ENCODE peak calls at places on chromosomes 12 and 14, in eight cellular contexts. S, M, R, K, A, W, E and J are unnamed samples.
A peak's percentile ranks its signal among the peaks of the same experiment; 100 is the strongest.

GRCh38 chr14:67569011-67569650 is 30.9 kb downstream of the PIGH start:
- DNase-seq in S (peak; percentile 24), M (no peak), R (no peak), K (no peak), A (no peak), W (no peak), E (no peak), J (no peak)

GRCh38 chr12:110179291-110179690 is 55.1 kb downstream of the IFT81 start:
- DNase-seq in S (no peak), M (no peak), R (no peak), K (peak; percentile 69), A (no peak), W (no peak), E (no peak), J (no peak)

GRCh38 chr12:54038760-54039414 is 6.0 kb downstream of the HOXC5 start:
- DNase-seq in S (no peak), M (no peak), R (peak; percentile 66), K (no peak), A (no peak), W (no peak), E (no peak), J (peak; percentile 77)

GRCh38 chr14:65281991-65282908 is 130.3 kb upstream of the FUT8 start:
- DNase-seq in S (peak; percentile 21), M (no peak), R (no peak), K (peak; percentile 77), A (no peak), W (no peak), E (no peak), J (no peak)

GRCh38 chr12:8087666-8088065 is 5.6 kb downstream of the NECAP1 start:
- DNase-seq in S (no peak), M (no peak), R (no peak), K (no peak), A (no peak), W (no peak), E (no peak), J (no peak)

GRCh38 chr12:100391856-100392255 is 35.0 kb downstream of the SLC17A8 start:
- DNase-seq in S (no peak), M (peak; percentile 13), R (no peak), K (no peak), A (no peak), W (no peak), E (peak; percentile 47), J (no peak)

GRCh38 chr14:99955826-99956455 is 109.3 kb upstream of the EVL start:
- DNase-seq in S (no peak), M (no peak), R (no peak), K (no peak), A (no peak), W (no peak), E (no peak), J (no peak)

GRCh38 chr12:65430571-65431306 is 152.3 kb downstream of the MSRB3 start:
- DNase-seq in S (no peak), M (no peak), R (no peak), K (peak; percentile 63), A (no peak), W (no peak), E (peak; percentile 22), J (no peak)

GRCh38 chr14:76904100-76904739 is 78.0 kb downstream of the LRRC74A start:
- DNase-seq in S (no peak), M (no peak), R (no peak), K (peak; percentile 98), A (peak; percentile 46), W (peak; percentile 54), E (peak; percentile 80), J (peak; percentile 43)

DNA sequence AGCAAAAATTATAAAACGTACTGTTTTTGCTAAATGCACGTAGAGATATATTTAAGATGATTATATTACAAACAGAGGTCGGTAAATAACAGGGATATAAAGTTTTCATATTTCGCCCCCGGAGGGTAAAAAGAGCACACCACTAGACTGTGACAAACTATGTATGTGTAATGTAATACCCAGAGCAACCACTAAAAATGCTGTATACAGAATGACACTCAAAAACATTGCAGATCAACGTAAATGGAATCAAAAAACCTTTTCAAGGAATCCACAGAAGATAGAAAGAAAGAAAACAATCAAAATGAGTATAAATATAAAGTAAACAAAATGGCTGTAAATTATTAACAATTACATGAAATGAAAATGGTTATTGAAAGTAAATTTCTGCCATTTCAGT is 37.6 kb upstream of the PRB4 start:
- DNase-seq in S (peak; percentile 8), M (no peak), R (no peak), K (no peak), A (no peak), W (no peak), E (no peak), J (no peak)
- TF ChIP-seq CTCF in S (no peak), M (peak; percentile 4), R (no peak), K (no peak), A (no peak), W (no peak), E (no peak), J (peak; percentile 9)

GRCh38 chr14:105859717-105860614 is 333.6 kb downstream of the TMEM121 start:
- DNase-seq in S (peak; percentile 85), M (peak; percentile 1), R (no peak), K (no peak), A (no peak), W (no peak), E (no peak), J (no peak)
- TF ChIP-seq POLR2A in S (no peak), M (no peak), R (no peak), K (no peak), A (no peak), W (no peak), E (no peak), J (no peak)

DNA sequence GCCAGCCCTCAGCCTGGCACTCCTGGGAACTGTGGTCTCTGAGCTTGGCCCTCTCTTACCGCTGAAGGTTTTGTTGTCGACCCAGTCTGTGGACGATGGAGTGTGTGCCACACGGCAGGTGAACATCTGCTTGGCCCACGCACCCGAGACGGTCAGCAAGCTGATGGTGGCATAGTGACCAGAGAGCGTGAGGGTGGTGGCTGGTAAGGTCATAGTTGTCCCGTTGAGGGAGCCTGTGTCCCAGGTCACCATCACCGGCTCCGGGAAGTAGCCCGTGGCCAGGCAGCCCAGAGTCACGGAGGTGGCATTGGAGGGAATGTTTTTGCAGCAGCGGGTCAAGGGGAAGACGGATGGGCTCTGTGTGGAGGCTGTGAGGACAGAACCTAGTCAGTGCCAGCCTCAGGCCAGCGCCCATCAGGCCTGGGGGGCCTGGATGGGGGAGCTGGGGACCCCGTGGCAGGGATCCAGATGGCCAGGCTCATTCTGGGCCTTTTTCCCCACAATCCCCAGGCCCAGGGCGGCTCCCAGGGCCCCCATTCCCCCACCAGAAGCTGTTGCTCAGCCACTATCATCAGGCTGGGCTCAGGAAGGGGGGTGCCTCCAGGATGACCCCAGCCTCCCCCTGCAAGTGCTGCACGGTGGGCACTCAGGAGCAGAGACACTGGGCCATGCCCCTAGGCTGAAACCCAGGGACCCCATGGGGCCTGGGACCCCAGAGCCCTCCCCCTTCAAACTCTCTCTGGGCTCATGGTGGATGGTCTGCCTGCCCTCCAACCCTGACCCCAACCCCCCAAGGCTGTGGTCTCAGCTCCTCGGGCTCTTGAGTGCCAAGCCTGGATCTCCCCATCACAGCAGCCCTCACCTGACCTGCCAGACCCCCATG is 75.2 kb downstream of the TMEM121 start:
- DNase-seq in S (no peak), M (no peak), R (no peak), K (no peak), A (no peak), W (no peak), E (no peak), J (peak; percentile 39)
- TF ChIP-seq CTCF in S (no peak), M (no peak), R (no peak), K (no peak), A (no peak), W (no peak), E (no peak), J (no peak)

GRCh38 chr12:121778567-121779421 is 14.7 kb downstream of the RHOF start:
- DNase-seq in S (no peak), M (no peak), R (no peak), K (no peak), A (no peak), W (no peak), E (no peak), J (no peak)
- TF ChIP-seq POLR2A in S (no peak), M (no peak), R (no peak), K (no peak), A (no peak), W (no peak), E (no peak), J (no peak)

GRCh38 chr14:104749111-104749649 is 3.8 kb upstream of the SIVA1 start:
- DNase-seq in S (no peak), M (no peak), R (peak; percentile 52), K (peak; percentile 58), A (no peak), W (peak; percentile 58), E (no peak), J (no peak)
- TF ChIP-seq CTCF in S (no peak), M (no peak), R (no peak), K (no peak), A (no peak), W (no peak), E (no peak), J (no peak)

GRCh38 chr12:12716151-12716844 is 870 bp upstream of the CDKN1B start:
- DNase-seq in S (no peak), M (peak; percentile 15), R (no peak), K (peak; percentile 31), A (peak; percentile 18), W (no peak), E (peak; percentile 30), J (no peak)

GRCh38 chr12:12718853-12719252 is 1.7 kb downstream of the CDKN1B start:
- DNase-seq in S (peak; percentile 54), M (peak; percentile 22), R (no peak), K (peak; percentile 76), A (no peak), W (no peak), E (peak; percentile 39), J (no peak)

GRCh38 chr12:12716845-12717585 is at the start of gene CDKN1B:
- DNase-seq in S (peak; percentile 96), M (peak; percentile 95), R (peak; percentile 87), K (peak; percentile 94), A (peak; percentile 95), W (peak; percentile 95), E (peak; percentile 92), J (peak; percentile 95)

GRCh38 chr12:12718382-12718761 is 1.2 kb downstream of the CDKN1B start:
- DNase-seq in S (no peak), M (no peak), R (no peak), K (no peak), A (peak; percentile 15), W (no peak), E (peak; percentile 24), J (no peak)

GRCh38 chr12:12717586-12718381 is 616 bp downstream of the CDKN1B start:
- DNase-seq in S (peak; percentile 73), M (peak; percentile 47), R (no peak), K (no peak), A (peak; percentile 40), W (peak; percentile 54), E (peak; percentile 46), J (no peak)
- TF ChIP-seq POLR2A in S (no peak), M (no peak), R (no peak), K (no peak), A (no peak), W (no peak), E (no peak), J (no peak)

DNA sequence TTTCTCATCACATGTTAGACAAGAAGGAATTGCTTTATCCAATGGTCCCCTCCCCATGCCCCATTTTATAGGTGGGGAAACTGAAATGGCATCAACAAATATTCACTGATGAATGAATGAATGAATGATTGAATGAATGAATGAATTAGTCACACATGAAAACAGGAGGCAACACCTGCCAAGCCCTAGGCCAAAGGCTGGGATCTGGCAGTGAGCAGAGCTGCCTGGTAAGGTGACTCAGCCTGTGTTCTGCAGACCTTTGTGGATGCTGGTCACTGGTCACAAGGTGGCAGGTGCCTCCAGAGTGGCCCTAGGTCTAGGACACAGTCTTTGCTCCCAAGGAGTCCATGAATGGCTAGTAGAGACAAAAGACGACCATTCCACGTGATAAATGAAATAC is 188.4 kb downstream of the RBM19 start:
- DNase-seq in S (no peak), M (no peak), R (no peak), K (no peak), A (no peak), W (no peak), E (no peak), J (no peak)
- TF ChIP-seq CTCF in S (no peak), M (no peak), R (no peak), K (no peak), A (no peak), W (no peak), E (no peak), J (no peak)